ENCODE peak calls at places on chromosome 2, in five cellular contexts. U is stimulated activated CD8-positive, alpha-beta memory T cell treated with anti-CD3 and anti-CD28 coated beads, Interleukin-12 subunit alpha, Interleukin-12 subunit beta, amount 100 ng/mL, for 4 hours; K is KBM-7; P is T-helper 2 cell; C is ureter. A is an unnamed sample.
A peak's percentile ranks its signal among the peaks of the same experiment; 100 is the strongest.

GRCh38 chr2:48558436-48558835 is 28.5 kb downstream of the STON1 start:
- DNase-seq in K (no peak), P (no peak), C (no peak), U (no peak), A (no peak)

GRCh38 chr2:196291873-196292800 is 120.8 kb upstream of the STK17B start:
- DNase-seq in U (no peak), K (peak; percentile 12), C (peak; percentile 59), P (no peak), A (no peak)

GRCh38 chr2:15275341-15275740 is 285.8 kb downstream of the NBAS start:
- DNase-seq in C (no peak), U (no peak), P (no peak), K (no peak), A (no peak)

GRCh38 chr2:73177645-73178255 is 24.6 kb upstream of the NOTO start:
- DNase-seq in U (no peak), K (no peak), P (no peak), C (no peak), A (no peak)

GRCh38 chr2:235230809-235231601 is 262.8 kb upstream of the AGAP1 start:
- DNase-seq in P (no peak), C (no peak), U (no peak), K (no peak), A (no peak)

GRCh38 chr2:39530423-39530866 is 93.4 kb upstream of the MAP4K3 start:
- DNase-seq in C (no peak), U (no peak), K (no peak), P (no peak), A (no peak)

GRCh38 chr2:202072226-202072625 is 829 bp upstream of the KIAA2012 start:
- DNase-seq in P (no peak), U (no peak), K (no peak), C (no peak), A (no peak)

GRCh38 chr2:237126519-237126918 is 40.8 kb downstream of the COPS8 start:
- DNase-seq in K (no peak), P (no peak), C (no peak), U (no peak), A (no peak)

A was measured in amygdala.